ENCODE peak calls at places on chromosomes 1 and 21, in ten cellular contexts. S, O, F, V, A, M, I, H, C and D are unnamed samples.

GRCh38 chr1:17878837-17879236 is 123.7 kb downstream of the ACTL8 start:
- DNase-seq in S (no peak), C (peak), A (no peak), H (no peak), O (no peak), M (no peak), V (peak), I (no peak), F (no peak), D (no peak)

GRCh38 chr1:230589951-230590350 is 52.3 kb upstream of the COG2 start:
- DNase-seq in C (no peak), M (no peak), F (no peak), V (no peak), I (no peak), H (no peak), S (no peak), O (no peak), A (no peak), D (no peak)

GRCh38 chr1:5570931-5571330 is 421.3 kb downstream of the NPHP4 start:
- DNase-seq in S (no peak), F (no peak), C (no peak), A (no peak), H (no peak), O (no peak), V (no peak), M (no peak), I (no peak), D (no peak)

GRCh38 chr1:48177257-48177656 is 45.3 kb upstream of the SLC5A9 start:
- DNase-seq in C (no peak), I (no peak), A (no peak), O (no peak), F (no peak), M (no peak), V (no peak), H (no peak), S (no peak), D (no peak)

GRCh38 chr21:18917602-18918001 is 514.0 kb upstream of the TMPRSS15 start:
- DNase-seq in C (no peak), I (no peak), A (no peak), H (no peak), V (no peak), O (no peak), S (no peak), F (no peak), M (no peak), D (no peak)

GRCh38 chr21:29812947-29813346 is 126.8 kb downstream of the GRIK1 start:
- DNase-seq in O (no peak), F (no peak), S (no peak), A (no peak), H (no peak), C (no peak), I (no peak), V (no peak), M (no peak), D (no peak)

GRCh38 chr1:100353073-100353801 is 931 bp downstream of the CDC14A start:
- DNase-seq in V (no peak), A (peak), I (peak), C (no peak), S (peak), M (peak), H (no peak), O (peak), F (peak), D (peak)

GRCh38 chr1:116943438-116943837 is 33.7 kb downstream of the PTGFRN start:
- DNase-seq in C (no peak), S (no peak), H (no peak), F (no peak), M (no peak), A (no peak), O (no peak), I (no peak), V (no peak), D (no peak)

GRCh38 chr1:203116048-203116810 is 11.3 kb upstream of the ADORA1 start:
- DNase-seq in V (no peak), C (no peak), F (no peak), M (no peak), I (no peak), O (no peak), A (no peak), S (no peak), H (no peak), D (no peak)

GRCh38 chr1:43549921-43550597 is 19.4 kb downstream of the PTPRF start:
- DNase-seq in C (no peak), S (peak), O (peak), F (no peak), H (no peak), I (no peak), A (no peak), V (no peak), M (no peak), D (peak)

GRCh38 chr1:212012034-212012740 is 23.2 kb downstream of the INTS7 start:
- DNase-seq in O (peak), I (no peak), S (peak), H (peak), M (peak), A (peak), F (peak), V (no peak), C (peak), D (peak)

GRCh38 chr1:55789466-55789865 is 574.3 kb upstream of the USP24 start:
- DNase-seq in O (no peak), C (no peak), F (no peak), M (no peak), S (no peak), I (no peak), A (no peak), V (no peak), H (no peak), D (no peak)

GRCh38 chr1:20701847-20702246 is 16.0 kb downstream of the KIF17 start:
- DNase-seq in F (no peak), H (no peak), A (no peak), I (no peak), V (no peak), M (no peak), C (no peak), O (no peak), S (no peak), D (no peak)

GRCh38 chr1:232472485-232473041 is 157.4 kb downstream of the SIPA1L2 start:
- DNase-seq in A (no peak), O (no peak), H (no peak), C (peak), V (no peak), S (no peak), M (no peak), F (no peak), I (no peak), D (no peak)